ENCODE peak calls at places on chromosomes 11 and 22, in nine cellular contexts. Y is IMR-90; V is psoas muscle; N is NB4; Z is AG04450; G is CD8-positive, alpha-beta T cell; F is fibroblast of pulmonary artery; B is right atrium auricular region; Q is transverse colon. D is an unnamed sample.

GRCh38 chr11:3203221-3204043 is 15.2 kb downstream of the MRGPRG start:
- DNase-seq in F (no peak), V (peak; percentile 49), Z (no peak), B (no peak), Q (no peak), N (peak; percentile 64), G (no peak), Y (no peak), D (peak; percentile 36)

GRCh38 chr11:88431675-88432341 is 94.3 kb upstream of the CTSC start:
- DNase-seq in N (no peak), Z (no peak), B (no peak), Q (no peak), Y (no peak), V (no peak), F (no peak), G (no peak), D (no peak)

GRCh38 chr11:8354622-8355417 is 91.1 kb upstream of the LMO1 start:
- DNase-seq in Y (no peak), N (peak; percentile 46), B (no peak), G (no peak), F (no peak), V (peak; percentile 8), Q (no peak), Z (no peak), D (peak; percentile 26)

GRCh38 chr11:117796456-117797428 is at the start of gene DSCAML1:
- DNase-seq in G (no peak), Q (no peak), F (no peak), Z (no peak), N (peak; percentile 38), B (no peak), Y (no peak), V (no peak), D (no peak)

GRCh38 chr11:5938603-5938965 is 3.5 kb upstream of the OR56A3 start:
- DNase-seq in B (no peak), Y (no peak), Q (no peak), V (no peak), Z (no peak), N (no peak), F (no peak), G (no peak), D (no peak)

GRCh38 chr11:88521354-88522310 is 184.1 kb upstream of the CTSC start:
- DNase-seq in Y (peak; percentile 34), Q (no peak), Z (no peak), B (no peak), F (no peak), N (no peak), G (no peak), V (no peak), D (peak; percentile 68)

GRCh38 chr11:10382518-10382917 is 72.5 kb upstream of the AMPD3 start:
- DNase-seq in Z (no peak), Q (no peak), B (peak; percentile 55), N (peak; percentile 48), V (no peak), G (no peak), F (no peak), Y (no peak), D (peak; percentile 40)

GRCh38 chr11:70206226-70206785 is 3.2 kb downstream of the FADD start:
- DNase-seq in G (no peak), Q (no peak), N (no peak), B (no peak), V (no peak), F (no peak), Z (no peak), Y (no peak), D (no peak)

GRCh38 chr11:126146454-126147192 is 64.8 kb downstream of the RPUSD4 start:
- DNase-seq in Y (no peak), Q (no peak), V (no peak), B (no peak), N (no peak), F (no peak), G (no peak), Z (no peak), D (no peak)

GRCh38 chr11:69209936-69210659 is 54.4 kb downstream of the SMIM38 start:
- DNase-seq in Q (no peak), N (peak; percentile 79), Y (no peak), F (no peak), B (no peak), V (no peak), G (no peak), Z (no peak), D (no peak)

GRCh38 chr11:102453286-102453797 is 777 bp upstream of the TMEM123 start:
- DNase-seq in Q (no peak), Y (no peak), F (no peak), Z (no peak), N (no peak), B (no peak), G (no peak), V (no peak), D (no peak)

GRCh38 chr11:19421134-19421533 is 180.4 kb upstream of the E2F8 start:
- DNase-seq in Q (no peak), V (no peak), N (no peak), B (no peak), F (no peak), Y (no peak), G (no peak), Z (no peak), D (no peak)

GRCh38 chr11:125170406-125171031 is 6.0 kb downstream of the PKNOX2 start:
- DNase-seq in Y (peak; percentile 92), N (no peak), B (peak; percentile 79), G (no peak), F (peak; percentile 94), V (peak; percentile 76), Q (no peak), Z (peak; percentile 84), D (peak; percentile 98)

GRCh38 chr11:95849087-95849825 is 59.0 kb downstream of the CEP57 start:
- DNase-seq in Y (peak; percentile 82), B (peak; percentile 63), N (peak; percentile 85), V (peak; percentile 51), Z (no peak), Q (peak; percentile 44), F (peak; percentile 88), G (no peak), D (peak; percentile 92)

GRCh38 chr11:126061707-126062678 is 673 bp downstream of the CDON start:
- DNase-seq in Y (peak; percentile 5), B (no peak), V (peak; percentile 65), Z (no peak), Q (peak; percentile 31), G (no peak), F (peak; percentile 12), N (no peak), D (peak; percentile 28)

GRCh38 chr11:117143390-117143789 is 697 bp upstream of the PAFAH1B2 start:
- DNase-seq in G (no peak), B (peak; percentile 64), F (peak; percentile 58), Z (no peak), V (peak; percentile 72), N (peak; percentile 62), Y (peak; percentile 59), Q (peak; percentile 58), D (peak; percentile 73)

GRCh38 chr11:130847517-130847916 is 68.8 kb downstream of the SNX19 start:
- DNase-seq in N (no peak), Q (no peak), F (peak; percentile 75), Z (peak; percentile 20), Y (peak; percentile 87), B (no peak), V (no peak), G (no peak), D (peak; percentile 77)

DNA sequence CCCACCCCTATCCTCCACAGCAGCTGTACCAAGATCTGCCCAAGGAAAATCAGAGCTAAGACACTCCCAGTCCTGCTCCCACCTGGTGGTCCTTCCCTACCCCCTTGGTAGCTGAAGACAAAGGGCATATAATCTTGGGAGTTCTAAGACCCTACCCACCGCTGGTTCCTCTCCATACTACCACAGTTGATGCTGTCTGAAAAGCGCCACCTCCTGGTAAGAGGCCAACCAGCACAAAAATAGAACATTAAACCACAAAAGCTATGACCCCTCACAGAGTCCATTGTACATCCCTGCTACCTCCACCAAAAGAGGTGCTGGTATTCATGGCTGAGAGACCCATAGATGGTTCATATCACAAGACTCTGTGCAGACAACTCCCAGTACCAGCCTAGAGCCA is 161.5 kb upstream of the ARHGAP42 start:
- DNase-seq in Z (no peak), N (peak; percentile 22), Y (no peak), B (no peak), V (no peak), Q (no peak), F (no peak), G (no peak), D (peak; percentile 21)
- TF ChIP-seq CTCF in Z (peak; percentile 24), N (peak; percentile 44), Y (peak; percentile 27), B (no peak), V (no peak), Q (no peak), F (no peak), G (no peak), D (peak; percentile 63)

GRCh38 chr11:45900916-45901617 is 6.0 kb downstream of the FREY1 start:
- DNase-seq in B (no peak), Q (no peak), Z (no peak), F (no peak), V (no peak), G (no peak), Y (no peak), N (no peak), D (no peak)
- H3K4me3 ChIP-seq in B (peak overlapping the region; percentile 45), Q (peak overlapping the region; percentile 47), Z (peak overlapping the region; percentile 67), F (peak overlapping the region; percentile 58), V (peak overlapping the region; percentile 69), G (no peak overlapping the region), Y (peak overlapping the region; percentile 50), N (no peak overlapping the region), D (peak overlapping the region; percentile 54)

GRCh38 chr11:118870396-118871343 is 13.0 kb upstream of the CXCR5 start:
- DNase-seq in B (no peak), Z (no peak), N (peak; percentile 82), V (peak; percentile 71), F (peak; percentile 42), Q (peak; percentile 28), Y (peak; percentile 13), G (no peak), D (peak; percentile 68)
- TF ChIP-seq CTCF in B (peak; percentile 42), Z (peak; percentile 29), N (no peak), V (no peak), F (peak; percentile 5), Q (no peak), Y (peak; percentile 18), G (no peak), D (peak; percentile 46)

DNA sequence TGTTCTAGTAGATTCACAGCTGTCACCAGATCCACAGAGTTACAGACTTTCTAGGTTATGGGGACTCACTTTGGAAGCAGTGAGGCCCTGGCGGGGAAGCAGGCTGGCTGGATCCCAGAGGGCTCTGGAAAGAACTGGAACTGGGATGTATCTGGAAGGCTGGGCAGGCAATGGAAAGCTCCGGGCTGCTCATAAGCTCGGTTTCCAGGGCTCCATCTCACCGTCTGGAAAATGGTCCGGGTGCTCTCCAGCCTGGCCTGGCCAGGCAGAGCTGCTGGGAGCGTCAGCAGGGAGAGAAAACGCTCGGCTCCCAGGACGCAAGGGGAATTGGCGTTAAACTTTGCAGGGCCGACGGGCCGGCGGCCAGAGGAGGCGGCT is 339 bp upstream of the SEZ6L start:
- DNase-seq in G (no peak), Z (no peak), V (no peak), B (no peak), Q (no peak), F (no peak), Y (no peak), N (no peak), D (no peak)
- H3K4me3 ChIP-seq in G (no peak overlapping the region), Z (no peak overlapping the region), V (peak overlapping the region; percentile 61), B (peak overlapping the region; percentile 34), Q (peak overlapping the region; percentile 32), F (no peak overlapping the region), Y (no peak overlapping the region), N (no peak overlapping the region), D (no peak overlapping the region)